ENCODE peak calls at places on chromosome 6, in seven cellular contexts. I is AG10803, U is stomach, L is cardiac muscle cell, C is HFF-Myc, Y is lung, F is astrocyte of the spinal cord. R is an unnamed sample.

GRCh38 chr6:157983439-157984119 is 1.9 kb downstream of the SYNJ2 start:
- DNase-seq in C (no peak), L (no peak), Y (no peak), U (no peak), F (peak), I (peak), R (no peak)

GRCh38 chr6:40586369-40586768 is 795 bp downstream of the LRFN2 start:
- DNase-seq in L (no peak), U (no peak), C (no peak), F (no peak), Y (no peak), I (no peak), R (no peak)

GRCh38 chr6:26065952-26066380 is 21.3 kb upstream of the HFE start:
- DNase-seq in L (peak), I (peak), F (peak), Y (peak), C (peak), U (peak), R (no peak)

GRCh38 chr6:159654483-159655098 is 38.5 kb downstream of the SOD2 start:
- DNase-seq in I (peak), Y (no peak), F (peak), U (no peak), C (peak), L (peak), R (no peak)

GRCh38 chr6:77457720-77458349 is 5.5 kb downstream of the HTR1B start:
- DNase-seq in U (peak), L (peak), F (peak), Y (peak), C (peak), I (peak), R (peak)

GRCh38 chr6:124968401-124968800 is 6.2 kb downstream of the RNF217 start:
- DNase-seq in C (no peak), F (no peak), U (no peak), I (no peak), L (peak), Y (no peak), R (no peak)

GRCh38 chr6:45590225-45590624 is 212.5 kb upstream of the SUPT3H start:
- DNase-seq in I (peak), C (no peak), U (no peak), F (peak), L (no peak), Y (peak), R (no peak)

GRCh38 chr6:168247456-168248147 is 72.0 kb downstream of the DACT2 start:
- DNase-seq in Y (peak), U (peak), L (no peak), C (no peak), I (peak), F (no peak), R (no peak)

GRCh38 chr6:17081860-17082508 is 19.9 kb upstream of the STMND1 start:
- DNase-seq in C (no peak), L (no peak), F (no peak), Y (no peak), I (no peak), U (no peak), R (no peak)

GRCh38 chr6:104705095-104705707 is 154.5 kb downstream of the HACE1 start:
- DNase-seq in U (no peak), C (peak), F (peak), Y (no peak), L (no peak), I (peak), R (peak)

GRCh38 chr6:149541139-149541538 is 4.7 kb downstream of the PPIL4 start:
- DNase-seq in U (no peak), C (no peak), F (no peak), I (no peak), L (no peak), Y (no peak), R (no peak)

GRCh38 chr6:149545754-149546471 is at the start of gene PPIL4:
- DNase-seq in C (peak), L (peak), I (peak), U (peak), F (peak), Y (peak), R (peak)

GRCh38 chr6:149544646-149545257 is 1.1 kb downstream of the PPIL4 start:
- DNase-seq in F (no peak), C (no peak), L (no peak), I (no peak), Y (no peak), U (no peak), R (no peak)

DNA sequence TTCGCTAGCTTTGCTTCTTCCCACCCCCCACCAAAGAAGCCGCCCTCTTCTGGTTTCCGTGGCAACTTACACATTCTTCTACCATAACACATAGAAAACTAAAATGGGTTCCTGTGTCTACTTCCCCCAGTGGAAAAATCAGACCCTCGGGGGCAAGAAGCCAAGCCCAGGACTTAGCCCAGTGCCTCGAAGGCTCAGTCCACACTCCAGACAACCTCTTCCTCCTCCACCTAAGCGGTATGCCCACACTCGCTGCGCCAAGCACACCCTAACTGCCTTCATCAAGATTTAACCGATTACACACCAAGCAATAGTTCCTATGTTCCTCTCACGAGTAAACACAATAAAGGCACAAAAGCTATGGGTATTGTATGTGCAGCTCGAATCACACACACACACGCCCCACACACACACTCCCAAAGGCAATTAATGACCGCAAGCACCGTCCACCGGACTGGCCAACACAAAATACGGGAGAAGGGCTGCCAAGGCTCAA is 537 bp downstream of the PPIL4 start:
- DNase-seq in Y (peak), I (peak), U (peak), L (peak), C (no peak), F (peak), R (peak)
- TF ChIP-seq CTCF in Y (no peak), I (peak), U (no peak), L (no peak), C (no peak), F (no peak), R (no peak)

DNA sequence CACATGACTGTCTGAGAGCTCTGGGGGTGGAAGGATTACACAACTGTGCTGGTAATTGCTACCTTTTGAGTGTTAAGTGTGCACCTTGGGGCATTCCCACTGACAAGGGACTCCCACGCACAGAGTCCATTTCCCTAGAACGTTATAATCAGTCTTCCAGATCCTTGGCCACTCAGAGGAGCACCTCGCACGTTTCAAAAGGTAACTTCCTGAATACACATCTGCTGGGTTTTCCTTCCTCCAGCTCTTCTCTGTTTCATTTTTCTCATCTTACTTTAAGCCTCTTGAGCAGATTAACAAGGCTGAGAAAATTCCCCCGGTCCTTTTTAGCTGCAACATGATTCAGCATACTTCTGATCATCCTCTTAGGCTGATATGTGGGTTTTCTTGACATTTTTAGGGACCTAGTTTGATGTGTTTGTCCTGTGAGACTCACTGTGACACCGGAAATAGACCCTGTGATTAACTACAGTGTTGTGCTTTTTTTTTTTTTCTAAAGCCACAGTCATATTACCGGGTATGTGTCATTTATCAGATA is 98.4 kb upstream of the DUSP22 start:
- DNase-seq in I (no peak), U (no peak), L (no peak), Y (no peak), F (no peak), C (no peak), R (no peak)
- H3K4me3 ChIP-seq in I (no peak), U (no peak), L (no peak), Y (no peak), F (no peak), C (no peak), R (no peak)

GRCh38 chr6:121951077-121951476 is 448.4 kb upstream of the HSF2 start:
- DNase-seq in Y (no peak), C (no peak), F (peak), I (no peak), L (peak), U (no peak), R (no peak)
- TF ChIP-seq CTCF in Y (no peak), C (no peak), F (no peak), I (no peak), L (no peak), U (no peak), R (no peak)

GRCh38 chr6:27209659-27210269 is 37.7 kb upstream of the PRSS16 start:
- DNase-seq in F (no peak), L (no peak), C (no peak), U (no peak), Y (no peak), I (no peak), R (no peak)

GRCh38 chr6:27214126-27214601 is 33.3 kb upstream of the PRSS16 start:
- DNase-seq in C (no peak), U (no peak), Y (no peak), F (no peak), I (no peak), L (no peak), R (no peak)

GRCh38 chr6:27216874-27217273 is 30.6 kb upstream of the PRSS16 start:
- DNase-seq in I (no peak), F (no peak), C (no peak), Y (no peak), L (no peak), U (no peak), R (no peak)

GRCh38 chr6:27209167-27209566 is 38.3 kb upstream of the PRSS16 start:
- DNase-seq in L (no peak), F (no peak), I (no peak), C (no peak), Y (no peak), U (no peak), R (no peak)

GRCh38 chr6:27213544-27214125 is 33.9 kb upstream of the PRSS16 start:
- DNase-seq in I (no peak), U (no peak), F (peak), C (no peak), L (no peak), Y (no peak), R (no peak)
- H3K4me3 ChIP-seq in I (no peak), U (no peak), F (peak), C (peak), L (peak), Y (no peak), R (no peak)

GRCh38 chr6:116616757-116617093 is 446 bp downstream of the RSPH4A start:
- DNase-seq in U (no peak), Y (no peak), L (peak), C (no peak), I (peak), F (no peak), R (no peak)

GRCh38 chr6:116611020-116611419 is 5.3 kb upstream of the RSPH4A start:
- DNase-seq in F (no peak), C (no peak), I (no peak), U (no peak), L (no peak), Y (no peak), R (no peak)

DNA sequence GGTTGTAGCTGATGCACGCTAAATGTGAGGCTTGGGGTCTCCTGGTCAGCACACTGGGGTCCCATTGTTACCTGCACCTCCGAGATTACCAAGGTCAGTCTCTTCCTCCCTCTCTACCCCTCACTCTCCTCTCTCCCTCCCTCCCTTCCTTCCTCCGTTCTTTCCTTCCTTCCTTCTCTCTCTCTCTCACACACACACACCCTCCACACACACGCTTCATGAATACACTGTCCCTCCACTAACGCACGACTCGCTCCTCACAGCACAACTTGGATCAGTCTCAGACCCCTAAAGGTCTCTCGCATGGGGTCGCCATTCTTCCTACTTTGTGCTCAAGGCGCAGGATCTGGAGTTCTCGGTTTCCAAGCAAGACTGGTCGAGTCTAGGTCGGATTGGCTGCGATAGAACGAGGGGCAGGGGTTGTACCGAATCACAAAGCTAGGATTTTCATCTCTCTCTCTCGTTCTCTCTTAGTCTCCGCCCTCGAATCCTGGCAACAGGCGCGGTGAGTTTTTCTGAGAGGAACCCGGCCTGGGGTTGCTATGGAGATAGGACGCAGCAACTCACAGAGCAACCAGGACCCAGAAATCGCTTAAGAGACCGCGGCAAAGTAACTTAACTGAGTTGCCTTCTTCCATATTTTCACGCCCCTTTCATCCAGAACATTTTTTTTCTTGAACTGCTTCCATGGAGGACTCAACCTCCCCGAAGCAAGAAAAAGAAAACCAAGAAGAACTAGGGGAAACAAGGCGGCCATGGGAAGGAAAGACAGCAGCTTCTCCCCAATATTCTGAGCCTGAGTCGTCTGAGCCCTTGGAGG is at the start of gene RSPH4A:
- DNase-seq in Y (peak), I (peak), U (peak), C (peak), F (peak), L (peak), R (peak)
- TF ChIP-seq CTCF in Y (no peak), I (peak), U (no peak), C (peak), F (peak), L (peak), R (no peak)

GRCh38 chr6:85828973-85829372 is 186.3 kb upstream of the SYNCRIP start:
- DNase-seq in U (no peak), C (no peak), F (no peak), I (no peak), Y (no peak), L (no peak), R (no peak)

GRCh38 chr6:85824329-85824728 is 181.6 kb upstream of the SYNCRIP start:
- DNase-seq in C (no peak), L (no peak), Y (no peak), U (no peak), I (no peak), F (no peak), R (no peak)

GRCh38 chr6:85826997-85827396 is 184.3 kb upstream of the SYNCRIP start:
- DNase-seq in Y (no peak), F (no peak), L (no peak), U (no peak), C (no peak), I (no peak), R (no peak)
- H3K4me3 ChIP-seq in Y (no peak), F (no peak), L (no peak), U (no peak), C (no peak), I (no peak), R (no peak)

GRCh38 chr6:34585108-34585507 is 29.0 kb upstream of the SPDEF start:
- DNase-seq in U (no peak), L (no peak), C (no peak), Y (no peak), F (no peak), I (no peak), R (no peak)

GRCh38 chr6:34585512-34586045 is 29.4 kb upstream of the SPDEF start:
- DNase-seq in U (no peak), Y (no peak), C (no peak), I (peak), F (no peak), L (no peak), R (no peak)

GRCh38 chr6:34583461-34583860 is 27.3 kb upstream of the SPDEF start:
- DNase-seq in C (no peak), F (no peak), Y (no peak), I (no peak), L (no peak), U (no peak), R (no peak)

GRCh38 chr6:34583861-34584604 is 27.9 kb upstream of the SPDEF start:
- DNase-seq in I (no peak), C (no peak), U (no peak), L (no peak), F (no peak), Y (no peak), R (no peak)

GRCh38 chr6:34584694-34585093 is 28.6 kb upstream of the SPDEF start:
- DNase-seq in Y (no peak), U (no peak), I (no peak), F (no peak), C (no peak), L (no peak), R (no peak)
- TF ChIP-seq CTCF in Y (no peak), U (no peak), I (no peak), F (no peak), C (no peak), L (no peak), R (no peak)

DNA sequence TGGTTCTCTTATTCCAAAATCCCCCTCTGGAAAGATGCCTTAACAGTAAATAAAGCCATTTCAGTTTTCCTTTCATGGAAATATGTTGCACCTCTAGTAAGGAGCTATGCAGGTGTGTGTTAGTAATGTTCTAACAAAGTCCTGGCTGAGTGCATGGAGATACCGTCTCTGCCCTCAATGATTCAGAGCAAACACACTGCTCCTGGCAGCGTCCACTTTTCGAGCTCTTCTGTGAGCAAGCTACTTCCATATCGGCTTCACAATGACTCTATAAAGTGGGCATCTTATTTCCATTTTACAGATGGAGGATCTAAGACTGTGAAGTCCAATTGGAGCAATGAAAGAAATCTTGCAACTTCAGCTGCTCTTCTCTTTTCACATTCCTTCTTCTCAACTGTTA is 3.1 kb downstream of the KLHL32 start:
- DNase-seq in Y (no peak), L (no peak), U (no peak), F (no peak), I (no peak), C (no peak), R (no peak)
- H3K4me3 ChIP-seq in Y (no peak), L (no peak), U (no peak), F (no peak), I (no peak), C (no peak), R (no peak)

DNA sequence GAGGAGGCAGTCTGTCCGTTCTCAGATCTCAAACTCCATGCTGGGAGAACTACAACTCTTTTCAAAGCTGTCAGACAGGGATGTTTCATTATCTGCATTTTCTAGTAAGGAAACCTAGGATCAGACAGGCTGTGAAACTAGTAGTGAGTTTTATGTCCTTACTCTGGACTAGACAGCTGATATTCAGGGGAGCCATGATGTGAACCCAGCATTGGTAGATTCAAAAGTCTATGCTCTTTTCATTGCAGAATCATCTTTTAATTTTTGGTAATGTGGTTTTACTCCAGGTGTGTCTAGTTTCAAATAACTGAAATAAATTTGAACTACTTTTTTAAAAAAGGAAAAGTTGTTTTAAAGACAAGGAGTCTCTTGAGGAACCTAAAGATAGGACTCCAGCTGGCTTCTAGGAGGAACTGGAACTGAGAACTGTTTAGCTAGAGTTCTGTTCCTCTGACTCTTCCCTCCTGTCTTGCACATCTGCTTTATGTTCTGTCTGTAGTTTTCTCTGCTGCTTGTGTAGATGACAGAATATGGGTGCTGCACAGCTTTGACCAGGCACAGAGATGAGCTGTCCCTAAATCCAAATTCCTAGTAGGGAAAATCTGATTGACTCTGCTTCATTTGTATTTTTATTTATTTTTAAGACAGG is 27.8 kb upstream of the RNF144B start:
- DNase-seq in Y (no peak), F (no peak), L (no peak), U (no peak), I (no peak), C (no peak), R (no peak)
- TF ChIP-seq CTCF in Y (no peak), F (no peak), L (no peak), U (no peak), I (no peak), C (no peak), R (no peak)

GRCh38 chr6:33072508-33073100 is 845 bp downstream of the HLA-DPA1 start:
- DNase-seq in Y (no peak), F (no peak), L (no peak), C (no peak), U (no peak), I (no peak), R (no peak)
- H3K4me3 ChIP-seq in Y (no peak), F (no peak), L (no peak), C (no peak), U (peak), I (no peak), R (peak)